ENCODE peak calls at places on chromosomes 4 and X, in seven cellular contexts. One of them, this sample, is unnamed.

GRCh38 chr4:151202851-151203455 is 74.0 kb upstream of the PRSS48 start:
- DNase-seq in GM03348: peak
- DNase-seq in ELR: no peak
- DNase-seq in A549: no peak
- DNase-seq in endodermal cell: no peak
- DNase-seq in naive thymus-derived CD4-positive, alpha-beta T cell: no peak
- DNase-seq in activated effector memory CD4-positive, alpha-beta T cell treated with anti-CD3 and anti-CD28 coated beads, Interleukin-2, amount 50 U/mL, for 16 hours: no peak
- DNase-seq in this sample: no peak

GRCh38 chr4:102328045-102328444 is 17.2 kb downstream of the SLC39A8 start:
- DNase-seq in A549: no peak
- DNase-seq in naive thymus-derived CD4-positive, alpha-beta T cell: no peak
- DNase-seq in activated effector memory CD4-positive, alpha-beta T cell treated with anti-CD3 and anti-CD28 coated beads, Interleukin-2, amount 50 U/mL, for 16 hours: no peak
- DNase-seq in GM03348: no peak
- DNase-seq in endodermal cell: no peak
- DNase-seq in ELR: no peak
- DNase-seq in this sample: no peak

GRCh38 chr4:86512631-86513030 is 81.5 kb upstream of the PTPN13 start:
- DNase-seq in endodermal cell: no peak
- DNase-seq in naive thymus-derived CD4-positive, alpha-beta T cell: no peak
- DNase-seq in GM03348: no peak
- DNase-seq in ELR: no peak
- DNase-seq in activated effector memory CD4-positive, alpha-beta T cell treated with anti-CD3 and anti-CD28 coated beads, Interleukin-2, amount 50 U/mL, for 16 hours: no peak
- DNase-seq in A549: no peak
- DNase-seq in this sample: no peak

GRCh38 chr4:159312236-159312635 is 209.4 kb downstream of the RAPGEF2 start:
- DNase-seq in A549: no peak
- DNase-seq in naive thymus-derived CD4-positive, alpha-beta T cell: no peak
- DNase-seq in ELR: no peak
- DNase-seq in activated effector memory CD4-positive, alpha-beta T cell treated with anti-CD3 and anti-CD28 coated beads, Interleukin-2, amount 50 U/mL, for 16 hours: no peak
- DNase-seq in GM03348: no peak
- DNase-seq in endodermal cell: no peak
- DNase-seq in this sample: no peak

GRCh38 chrX:3461824-3462508 is 115.5 kb upstream of the MXRA5 start:
- DNase-seq in GM03348: no peak
- DNase-seq in activated effector memory CD4-positive, alpha-beta T cell treated with anti-CD3 and anti-CD28 coated beads, Interleukin-2, amount 50 U/mL, for 16 hours: no peak
- DNase-seq in endodermal cell: no peak
- DNase-seq in naive thymus-derived CD4-positive, alpha-beta T cell: no peak
- DNase-seq in ELR: no peak
- DNase-seq in A549: no peak
- DNase-seq in this sample: no peak

GRCh38 chrX:75746891-75747639 is 38.0 kb downstream of the MAGEE2 start:
- DNase-seq in naive thymus-derived CD4-positive, alpha-beta T cell: peak
- DNase-seq in activated effector memory CD4-positive, alpha-beta T cell treated with anti-CD3 and anti-CD28 coated beads, Interleukin-2, amount 50 U/mL, for 16 hours: peak
- DNase-seq in GM03348: peak
- DNase-seq in ELR: peak
- DNase-seq in endodermal cell: peak
- DNase-seq in A549: peak
- DNase-seq in this sample: peak

GRCh38 chr4:6658635-6659075 is 18.2 kb downstream of the MRFAP1 start:
- DNase-seq in activated effector memory CD4-positive, alpha-beta T cell treated with anti-CD3 and anti-CD28 coated beads, Interleukin-2, amount 50 U/mL, for 16 hours: peak
- DNase-seq in endodermal cell: peak
- DNase-seq in naive thymus-derived CD4-positive, alpha-beta T cell: peak
- DNase-seq in GM03348: peak
- DNase-seq in A549: no peak
- DNase-seq in ELR: peak
- DNase-seq in this sample: no peak

GRCh38 chr4:38073596-38074234 is 113.5 kb downstream of the PTTG2 start:
- DNase-seq in A549: no peak
- DNase-seq in naive thymus-derived CD4-positive, alpha-beta T cell: no peak
- DNase-seq in ELR: no peak
- DNase-seq in GM03348: no peak
- DNase-seq in activated effector memory CD4-positive, alpha-beta T cell treated with anti-CD3 and anti-CD28 coated beads, Interleukin-2, amount 50 U/mL, for 16 hours: no peak
- DNase-seq in endodermal cell: no peak
- DNase-seq in this sample: no peak

GRCh38 chrX:101415180-101416130 is 7.4 kb downstream of the HNRNPH2 start:
- DNase-seq in activated effector memory CD4-positive, alpha-beta T cell treated with anti-CD3 and anti-CD28 coated beads, Interleukin-2, amount 50 U/mL, for 16 hours: peak
- DNase-seq in ELR: peak
- DNase-seq in naive thymus-derived CD4-positive, alpha-beta T cell: peak
- DNase-seq in endodermal cell: peak
- DNase-seq in A549: peak
- DNase-seq in GM03348: peak
- DNase-seq in this sample: peak

GRCh38 chrX:41085883-41086626 is 810 bp downstream of the USP9X start:
- DNase-seq in ELR: peak
- DNase-seq in endodermal cell: peak
- DNase-seq in GM03348: peak
- DNase-seq in A549: peak
- DNase-seq in activated effector memory CD4-positive, alpha-beta T cell treated with anti-CD3 and anti-CD28 coated beads, Interleukin-2, amount 50 U/mL, for 16 hours: peak
- DNase-seq in naive thymus-derived CD4-positive, alpha-beta T cell: peak
- DNase-seq in this sample: peak

GRCh38 chrX:47749185-47749967 is 87.3 kb upstream of the ZNF81 start:
- DNase-seq in ELR: peak
- DNase-seq in endodermal cell: no peak
- DNase-seq in activated effector memory CD4-positive, alpha-beta T cell treated with anti-CD3 and anti-CD28 coated beads, Interleukin-2, amount 50 U/mL, for 16 hours: no peak
- DNase-seq in A549: no peak
- DNase-seq in naive thymus-derived CD4-positive, alpha-beta T cell: no peak
- DNase-seq in GM03348: no peak
- DNase-seq in this sample: no peak

GRCh38 chrX:153190384-153190783 is 11.3 kb downstream of the MAGEA1 start:
- DNase-seq in ELR: no peak
- DNase-seq in naive thymus-derived CD4-positive, alpha-beta T cell: no peak
- DNase-seq in A549: no peak
- DNase-seq in GM03348: no peak
- DNase-seq in endodermal cell: no peak
- DNase-seq in activated effector memory CD4-positive, alpha-beta T cell treated with anti-CD3 and anti-CD28 coated beads, Interleukin-2, amount 50 U/mL, for 16 hours: no peak
- DNase-seq in this sample: peak

GRCh38 chr4:88746186-88746585 is 48.6 kb upstream of the NAP1L5 start:
- DNase-seq in ELR: no peak
- DNase-seq in endodermal cell: no peak
- DNase-seq in GM03348: no peak
- DNase-seq in activated effector memory CD4-positive, alpha-beta T cell treated with anti-CD3 and anti-CD28 coated beads, Interleukin-2, amount 50 U/mL, for 16 hours: no peak
- DNase-seq in A549: no peak
- DNase-seq in naive thymus-derived CD4-positive, alpha-beta T cell: no peak
- DNase-seq in this sample: no peak

GRCh38 chrX:50168305-50168704 is 32.5 kb downstream of the AKAP4 start:
- DNase-seq in A549: no peak
- DNase-seq in GM03348: no peak
- DNase-seq in naive thymus-derived CD4-positive, alpha-beta T cell: no peak
- DNase-seq in activated effector memory CD4-positive, alpha-beta T cell treated with anti-CD3 and anti-CD28 coated beads, Interleukin-2, amount 50 U/mL, for 16 hours: no peak
- DNase-seq in ELR: peak
- DNase-seq in endodermal cell: no peak
- DNase-seq in this sample: no peak

GRCh38 chr4:536351-536972 is 37.5 kb downstream of the PIGG start:
- DNase-seq in endodermal cell: no peak
- DNase-seq in GM03348: no peak
- DNase-seq in naive thymus-derived CD4-positive, alpha-beta T cell: no peak
- DNase-seq in ELR: no peak
- DNase-seq in activated effector memory CD4-positive, alpha-beta T cell treated with anti-CD3 and anti-CD28 coated beads, Interleukin-2, amount 50 U/mL, for 16 hours: no peak
- DNase-seq in A549: no peak
- DNase-seq in this sample: no peak

GRCh38 chr4:40874331-40874730 is 124.6 kb downstream of the NSUN7 start:
- DNase-seq in ELR: no peak
- DNase-seq in naive thymus-derived CD4-positive, alpha-beta T cell: no peak
- DNase-seq in endodermal cell: peak
- DNase-seq in activated effector memory CD4-positive, alpha-beta T cell treated with anti-CD3 and anti-CD28 coated beads, Interleukin-2, amount 50 U/mL, for 16 hours: no peak
- DNase-seq in A549: no peak
- DNase-seq in GM03348: no peak
- DNase-seq in this sample: no peak

GRCh38 chrX:110086916-110087484 is 84.1 kb downstream of the TMEM164 start:
- DNase-seq in naive thymus-derived CD4-positive, alpha-beta T cell: no peak
- DNase-seq in GM03348: peak
- DNase-seq in endodermal cell: no peak
- DNase-seq in A549: peak
- DNase-seq in activated effector memory CD4-positive, alpha-beta T cell treated with anti-CD3 and anti-CD28 coated beads, Interleukin-2, amount 50 U/mL, for 16 hours: no peak
- DNase-seq in ELR: peak
- DNase-seq in this sample: peak

GRCh38 chrX:84318661-84319060 is 130.7 kb upstream of the RPS6KA6 start:
- DNase-seq in endodermal cell: no peak
- DNase-seq in GM03348: no peak
- DNase-seq in ELR: no peak
- DNase-seq in naive thymus-derived CD4-positive, alpha-beta T cell: no peak
- DNase-seq in A549: no peak
- DNase-seq in activated effector memory CD4-positive, alpha-beta T cell treated with anti-CD3 and anti-CD28 coated beads, Interleukin-2, amount 50 U/mL, for 16 hours: no peak
- DNase-seq in this sample: no peak

GRCh38 chrX:133265331-133265730 is 47.2 kb upstream of the TFDP3 start:
- DNase-seq in naive thymus-derived CD4-positive, alpha-beta T cell: no peak
- DNase-seq in endodermal cell: peak
- DNase-seq in A549: no peak
- DNase-seq in GM03348: no peak
- DNase-seq in activated effector memory CD4-positive, alpha-beta T cell treated with anti-CD3 and anti-CD28 coated beads, Interleukin-2, amount 50 U/mL, for 16 hours: no peak
- DNase-seq in ELR: no peak
- DNase-seq in this sample: no peak

GRCh38 chr4:54100607-54101189 is 735 bp downstream of the GSX2 start:
- DNase-seq in naive thymus-derived CD4-positive, alpha-beta T cell: no peak
- DNase-seq in endodermal cell: peak
- DNase-seq in ELR: peak
- DNase-seq in GM03348: peak
- DNase-seq in A549: no peak
- DNase-seq in activated effector memory CD4-positive, alpha-beta T cell treated with anti-CD3 and anti-CD28 coated beads, Interleukin-2, amount 50 U/mL, for 16 hours: no peak
- DNase-seq in this sample: no peak

GRCh38 chr4:86014599-86014998 is 345.3 kb downstream of the MAPK10 start:
- DNase-seq in endodermal cell: peak
- DNase-seq in activated effector memory CD4-positive, alpha-beta T cell treated with anti-CD3 and anti-CD28 coated beads, Interleukin-2, amount 50 U/mL, for 16 hours: no peak
- DNase-seq in GM03348: no peak
- DNase-seq in ELR: no peak
- DNase-seq in A549: no peak
- DNase-seq in naive thymus-derived CD4-positive, alpha-beta T cell: no peak
- DNase-seq in this sample: no peak

GRCh38 chr4:25320374-25321172 is 8.0 kb downstream of the ZCCHC4 start:
- DNase-seq in A549: peak
- DNase-seq in activated effector memory CD4-positive, alpha-beta T cell treated with anti-CD3 and anti-CD28 coated beads, Interleukin-2, amount 50 U/mL, for 16 hours: no peak
- DNase-seq in GM03348: peak
- DNase-seq in naive thymus-derived CD4-positive, alpha-beta T cell: no peak
- DNase-seq in endodermal cell: no peak
- DNase-seq in ELR: peak
- DNase-seq in this sample: no peak

GRCh38 chr4:162560073-162560472 is 396.3 kb upstream of the FSTL5 start:
- DNase-seq in endodermal cell: no peak
- DNase-seq in GM03348: no peak
- DNase-seq in naive thymus-derived CD4-positive, alpha-beta T cell: no peak
- DNase-seq in ELR: no peak
- DNase-seq in A549: no peak
- DNase-seq in activated effector memory CD4-positive, alpha-beta T cell treated with anti-CD3 and anti-CD28 coated beads, Interleukin-2, amount 50 U/mL, for 16 hours: no peak
- DNase-seq in this sample: no peak

GRCh38 chrX:109732319-109732779 is 708 bp downstream of the ACSL4 start:
- DNase-seq in ELR: peak
- DNase-seq in naive thymus-derived CD4-positive, alpha-beta T cell: peak
- DNase-seq in activated effector memory CD4-positive, alpha-beta T cell treated with anti-CD3 and anti-CD28 coated beads, Interleukin-2, amount 50 U/mL, for 16 hours: no peak
- DNase-seq in GM03348: peak
- DNase-seq in A549: peak
- DNase-seq in endodermal cell: no peak
- DNase-seq in this sample: peak

GRCh38 chr4:6038711-6039110 is 20.5 kb upstream of the C4orf50 start:
- DNase-seq in A549: no peak
- DNase-seq in GM03348: no peak
- DNase-seq in ELR: no peak
- DNase-seq in activated effector memory CD4-positive, alpha-beta T cell treated with anti-CD3 and anti-CD28 coated beads, Interleukin-2, amount 50 U/mL, for 16 hours: no peak
- DNase-seq in endodermal cell: no peak
- DNase-seq in naive thymus-derived CD4-positive, alpha-beta T cell: no peak
- DNase-seq in this sample: no peak

GRCh38 chrX:133859336-133859735 is 126.1 kb downstream of the GPC3 start:
- DNase-seq in A549: no peak
- DNase-seq in ELR: no peak
- DNase-seq in endodermal cell: no peak
- DNase-seq in naive thymus-derived CD4-positive, alpha-beta T cell: no peak
- DNase-seq in activated effector memory CD4-positive, alpha-beta T cell treated with anti-CD3 and anti-CD28 coated beads, Interleukin-2, amount 50 U/mL, for 16 hours: no peak
- DNase-seq in GM03348: no peak
- DNase-seq in this sample: no peak

GRCh38 chr4:2256781-2257191 is 5.1 kb downstream of the MXD4 start:
- DNase-seq in naive thymus-derived CD4-positive, alpha-beta T cell: no peak
- DNase-seq in A549: no peak
- DNase-seq in activated effector memory CD4-positive, alpha-beta T cell treated with anti-CD3 and anti-CD28 coated beads, Interleukin-2, amount 50 U/mL, for 16 hours: peak
- DNase-seq in endodermal cell: peak
- DNase-seq in GM03348: no peak
- DNase-seq in ELR: no peak
- DNase-seq in this sample: no peak

GRCh38 chrX:57379296-57379695 is 92.8 kb downstream of the FAAH2 start:
- DNase-seq in activated effector memory CD4-positive, alpha-beta T cell treated with anti-CD3 and anti-CD28 coated beads, Interleukin-2, amount 50 U/mL, for 16 hours: no peak
- DNase-seq in A549: no peak
- DNase-seq in naive thymus-derived CD4-positive, alpha-beta T cell: no peak
- DNase-seq in ELR: no peak
- DNase-seq in GM03348: no peak
- DNase-seq in endodermal cell: no peak
- DNase-seq in this sample: no peak

GRCh38 chrX:14832591-14832990 is 40.3 kb downstream of the FANCB start:
- DNase-seq in naive thymus-derived CD4-positive, alpha-beta T cell: no peak
- DNase-seq in GM03348: peak
- DNase-seq in ELR: peak
- DNase-seq in activated effector memory CD4-positive, alpha-beta T cell treated with anti-CD3 and anti-CD28 coated beads, Interleukin-2, amount 50 U/mL, for 16 hours: no peak
- DNase-seq in endodermal cell: no peak
- DNase-seq in A549: no peak
- DNase-seq in this sample: no peak

This sample was measured in SW480.